ENCODE peak calls at places on chromosomes 7 and 10, in four cellular contexts. R is body of pancreas, Q is vagina, O is stomach. L is an unnamed sample. For H3K9me3 and H3K4me1, the result is how much of the 10 kb centered on the place peaks cover.

GRCh38 chr10:110833234-110833940 is 38.3 kb upstream of the PDCD4 start:
- DNase-seq in O (peak), R (peak), Q (no peak), L (no peak)

GRCh38 chr10:52674474-52674873 is 98.1 kb downstream of the MBL2 start:
- DNase-seq in O (no peak), R (no peak), Q (no peak), L (no peak)

GRCh38 chr7:66522518-66522917 is 106.2 kb upstream of the KCTD7 start:
- DNase-seq in O (no peak), R (no peak), Q (no peak), L (no peak)

GRCh38 chr10:8004469-8005000 is 50.0 kb upstream of the GATA3 start:
- DNase-seq in R (no peak), O (no peak), Q (no peak), L (no peak)

GRCh38 chr10:114648368-114648767 is 9.7 kb downstream of the ABLIM1 start:
- DNase-seq in R (no peak), Q (no peak), O (no peak), L (no peak)

GRCh38 chr7:148693651-148694050 is 5.1 kb upstream of the CUL1 start:
- DNase-seq in R (no peak), Q (no peak), O (no peak), L (no peak)

GRCh38 chr10:76117949-76118348 is 686.5 kb downstream of the LRMDA start:
- DNase-seq in Q (no peak), O (no peak), R (no peak), L (no peak)

GRCh38 chr10:7196284-7196683 is 214.6 kb downstream of the SFMBT2 start:
- DNase-seq in R (no peak), O (no peak), Q (no peak), L (no peak)

GRCh38 chr7:40470111-40470736 is 335.4 kb downstream of the SUGCT start:
- DNase-seq in R (no peak), Q (no peak), O (no peak), L (no peak)

GRCh38 chr7:80082214-80082613 is 52.4 kb upstream of the GNAI1 start:
- DNase-seq in O (no peak), R (no peak), Q (no peak), L (no peak)

GRCh38 chr10:8056891-8057331 is 2.4 kb downstream of the GATA3 start:
- DNase-seq in O (no peak), Q (no peak), R (no peak), L (no peak)

GRCh38 chr10:102230264-102230860 is 4.3 kb downstream of the ELOVL3 start:
- DNase-seq in R (peak), O (peak), Q (no peak), L (no peak)

GRCh38 chr7:46315891-46316290 is 394.8 kb upstream of the IGFBP3 start:
- DNase-seq in O (no peak), Q (no peak), R (no peak), L (no peak)

GRCh38 chr10:50592961-50593418 is 30.8 kb downstream of the SGMS1 start:
- DNase-seq in R (no peak), O (no peak), Q (no peak), L (no peak)

GRCh38 chr10:12487366-12487765 is 138.0 kb downstream of the CAMK1D start:
- DNase-seq in R (no peak), Q (no peak), O (no peak), L (no peak)

GRCh38 chr10:8389630-8390029 is 335.1 kb downstream of the GATA3 start:
- DNase-seq in Q (no peak), O (no peak), R (no peak), L (no peak)

GRCh38 chr7:137879357-137880158 is 32.8 kb upstream of the DGKI start:
- DNase-seq in O (no peak), Q (no peak), R (no peak), L (peak)

GRCh38 chr7:123864012-123864411 is 19.0 kb downstream of the HYAL4 start:
- DNase-seq in Q (no peak), O (no peak), R (no peak), L (no peak)

GRCh38 chr7:105791926-105792325 is 84.5 kb downstream of the ATXN7L1 start:
- DNase-seq in Q (no peak), O (no peak), R (no peak), L (no peak)

GRCh38 chr7:21704362-21704761 is 161.5 kb downstream of the DNAH11 start:
- DNase-seq in R (no peak), Q (no peak), O (no peak), L (no peak)

GRCh38 chr10:86104156-86104555 is 262.4 kb downstream of the GRID1 start:
- DNase-seq in O (no peak), Q (peak), R (no peak), L (no peak)

GRCh38 chr10:33982995-33983394 is 648.5 kb upstream of the NRP1 start:
- DNase-seq in Q (no peak), O (no peak), R (no peak), L (no peak)

GRCh38 chr10:91782539-91782938 is 15.7 kb upstream of the TNKS2 start:
- DNase-seq in Q (no peak), R (no peak), O (no peak), L (no peak)

GRCh38 chr10:75375828-75376227 is 25.7 kb downstream of the ZNF503 start:
- DNase-seq in R (no peak), O (no peak), Q (no peak), L (no peak)

GRCh38 chr7:34108150-34108549 is 202.8 kb downstream of the BMPER start:
- DNase-seq in O (no peak), R (no peak), Q (no peak), L (no peak)

GRCh38 chr7:129952164-129952652 is 552 bp downstream of the UBE2H start:
- DNase-seq in Q (no peak), R (peak), O (peak), L (no peak)

GRCh38 chr7:3028071-3028766 is 15.4 kb downstream of the CARD11 start:
- DNase-seq in O (peak), R (peak), Q (no peak), L (no peak)

GRCh38 chr7:150594817-150595216 is 27.6 kb downstream of the GIMAP4 start:
- DNase-seq in Q (no peak), O (no peak), R (no peak), L (no peak)

GRCh38 chr7:150595361-150595760 is 28.2 kb downstream of the GIMAP4 start:
- DNase-seq in Q (no peak), R (no peak), O (no peak), L (no peak)
- H3K9me3 ChIP-seq in Q (under half), R (under half), O (under half), L (under half)

DNA sequence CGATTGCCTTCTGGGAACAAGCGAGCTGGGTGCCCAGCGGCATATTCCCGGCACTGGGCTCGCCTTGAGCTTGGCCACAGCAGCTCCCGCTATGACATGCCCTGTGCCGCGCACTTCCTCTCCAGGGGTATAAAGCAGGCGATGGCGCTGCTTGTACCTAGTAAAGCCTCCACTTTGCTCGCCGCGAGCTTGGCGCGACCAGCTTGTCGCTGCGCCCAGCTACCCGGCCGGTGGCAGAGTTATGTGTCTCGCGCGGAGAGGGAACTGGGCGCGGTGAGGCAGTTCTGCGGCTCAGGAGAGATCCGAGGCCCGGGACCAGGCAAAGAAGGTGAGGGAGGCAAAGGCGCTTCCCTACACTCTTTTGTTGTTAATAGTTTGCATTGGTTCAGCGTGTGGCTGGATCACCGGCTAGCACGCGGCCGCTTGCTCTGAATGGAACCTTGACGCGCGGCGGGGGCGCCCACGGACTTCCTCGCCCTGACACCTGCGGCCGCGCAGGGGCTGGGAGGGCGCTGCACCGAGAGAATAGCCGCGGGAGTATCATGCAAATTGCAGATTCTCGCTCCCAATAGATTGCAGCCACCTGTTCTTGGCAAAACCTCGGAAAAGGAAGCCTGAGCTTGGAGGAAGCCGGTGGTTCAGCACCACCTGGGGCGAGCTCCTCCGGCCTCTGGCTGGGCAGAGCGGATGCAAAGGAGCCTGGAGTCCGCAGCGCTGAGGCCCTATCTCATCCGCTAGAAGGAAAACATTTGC is 3.0 kb upstream of the BUB3 start:
- DNase-seq in R (no peak), O (no peak), Q (no peak), L (no peak)
- H3K4me1 ChIP-seq in R (half or more), O (half or more), Q (half or more), L (under half)

DNA sequence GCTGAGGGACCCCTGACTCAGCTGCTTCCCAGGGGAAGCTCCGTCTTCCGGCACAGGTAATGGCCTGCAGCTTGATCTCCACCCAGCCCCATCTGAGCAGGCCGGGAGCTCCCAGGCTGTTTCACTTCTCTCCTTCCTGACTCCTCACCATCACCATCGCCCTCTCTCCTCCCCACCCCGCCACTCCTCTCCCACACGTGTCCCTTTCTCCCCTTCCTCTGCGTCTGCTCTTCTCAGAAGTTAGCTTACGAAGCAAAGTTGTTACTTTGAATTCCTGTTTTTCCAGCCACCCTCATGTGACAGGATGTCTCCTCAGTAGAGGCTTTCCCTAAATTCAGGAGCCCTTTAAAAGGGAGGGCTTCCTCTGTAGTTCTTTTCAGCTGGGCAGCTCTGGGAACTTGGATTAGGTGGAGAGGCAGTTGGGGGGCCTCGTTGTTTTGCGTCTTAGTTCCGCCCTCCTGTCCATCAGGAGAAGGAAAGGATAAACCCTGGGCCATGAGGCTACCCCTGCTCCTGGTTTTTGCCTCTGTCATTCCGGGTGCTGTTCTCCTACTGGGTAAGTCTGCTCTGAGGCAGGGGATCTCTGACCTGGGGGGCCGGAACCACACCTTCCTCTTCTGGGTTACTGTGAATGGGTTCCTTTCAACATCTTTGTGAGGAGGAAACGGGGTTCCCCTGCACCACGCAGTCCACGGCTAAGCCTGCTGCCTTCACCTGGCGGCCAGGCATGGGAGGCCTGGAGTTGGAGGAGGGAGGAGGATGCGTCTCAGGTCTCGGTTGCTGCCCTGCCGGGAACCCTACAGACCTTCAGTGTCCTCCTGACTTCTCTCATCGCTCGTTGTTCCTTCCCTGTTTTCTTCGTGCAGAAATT is at the start of gene MRC1:
- DNase-seq in R (no peak), O (no peak), Q (no peak), L (no peak)
- H3K27ac ChIP-seq in R (no peak), O (no peak), Q (no peak), L (no peak)

GRCh38 chr7:158244430-158244829 is 343.2 kb downstream of the PTPRN2 start:
- DNase-seq in O (no peak), Q (no peak), R (no peak), L (no peak)

GRCh38 chr7:158244873-158245723 is 342.5 kb downstream of the PTPRN2 start:
- DNase-seq in O (peak), R (no peak), Q (peak), L (no peak)

GRCh38 chr7:158246960-158247673 is 340.5 kb downstream of the PTPRN2 start:
- DNase-seq in R (no peak), O (peak), Q (peak), L (no peak)

GRCh38 chr7:158246272-158246959 is 341.2 kb downstream of the PTPRN2 start:
- DNase-seq in Q (peak), O (peak), R (no peak), L (no peak)

DNA sequence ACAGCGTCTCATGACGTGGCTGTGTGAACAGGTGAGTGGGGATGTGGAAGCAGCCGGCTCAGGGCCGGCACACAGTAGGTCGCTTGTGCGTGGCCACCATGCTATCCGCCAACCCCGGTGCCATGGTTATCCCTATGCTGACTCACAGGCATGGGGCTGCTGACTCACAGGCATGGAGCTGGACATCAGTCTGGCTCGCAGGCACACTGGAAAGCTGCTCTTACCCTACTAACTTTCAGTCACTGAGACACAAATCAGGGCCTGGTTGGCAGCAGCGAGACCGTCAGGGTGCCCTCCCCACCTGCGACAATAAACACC is 341.9 kb downstream of the PTPRN2 start:
- DNase-seq in O (peak), Q (no peak), R (no peak), L (no peak)
- H3K9me3 ChIP-seq in O (under half), Q (under half), R (under half), L (under half)

DNA sequence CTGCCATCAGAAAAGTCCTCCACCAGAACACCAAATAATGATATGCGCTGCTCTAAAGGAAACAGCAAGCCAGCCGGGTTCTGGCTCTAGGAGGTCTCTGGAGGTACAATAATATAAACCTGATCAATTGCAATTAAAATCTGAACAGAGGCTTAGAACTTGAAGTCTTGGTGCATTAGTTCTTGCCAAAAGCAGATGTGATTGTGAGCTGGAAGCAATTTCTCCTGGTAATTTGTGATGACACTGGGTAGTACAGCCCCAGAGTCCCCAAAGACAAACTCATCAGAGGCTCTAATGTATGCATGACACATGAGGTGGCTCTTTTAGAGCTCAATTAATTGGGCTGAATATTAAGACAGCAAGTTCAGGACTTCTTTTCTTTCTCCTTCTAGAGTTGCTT is 3.3 kb downstream of the ETV1 start:
- DNase-seq in Q (no peak), O (no peak), R (no peak), L (no peak)
- H3K4me1 ChIP-seq in Q (under half), O (under half), R (under half), L (under half)

DNA sequence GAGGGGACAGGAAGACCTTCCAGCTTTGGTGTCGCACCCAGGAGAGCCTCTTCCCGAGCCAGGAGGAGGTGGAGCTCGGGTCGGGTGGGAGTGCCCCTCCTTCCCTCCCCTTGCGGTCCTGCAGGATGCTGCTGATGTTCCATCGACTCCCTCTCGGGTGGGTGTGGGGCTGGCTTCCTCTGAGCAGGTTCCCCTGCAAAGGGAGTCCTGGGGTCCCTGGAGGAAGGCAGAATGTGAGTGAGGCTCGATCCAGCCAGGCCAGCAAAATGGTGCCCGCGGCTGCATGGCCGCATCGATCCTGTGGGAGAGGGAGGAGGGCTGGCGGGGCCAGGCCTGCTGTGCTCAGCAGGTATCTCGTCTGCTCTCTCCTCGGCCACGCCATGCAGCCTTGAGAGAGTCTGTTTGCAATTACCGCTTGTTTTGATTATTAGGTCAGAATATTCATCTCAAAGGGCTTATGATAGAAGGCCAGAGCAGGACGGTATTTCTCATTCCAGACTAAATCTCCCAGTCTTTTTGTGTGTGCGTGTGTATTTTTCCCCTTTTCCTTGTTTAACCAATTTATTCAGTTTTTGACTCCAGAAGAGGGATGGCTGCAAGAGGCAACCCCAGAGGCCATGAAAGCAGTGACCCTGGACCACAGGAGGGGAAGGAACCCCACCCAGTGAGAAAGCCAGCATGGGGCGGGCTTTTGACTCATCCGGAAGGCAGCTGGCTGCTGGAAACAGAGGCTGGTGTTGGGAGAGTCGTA is 137.3 kb upstream of the ZMIZ1 start:
- DNase-seq in O (peak), R (no peak), Q (peak), L (no peak)
- H3K27ac ChIP-seq in O (peak), R (no peak), Q (peak), L (no peak)

DNA sequence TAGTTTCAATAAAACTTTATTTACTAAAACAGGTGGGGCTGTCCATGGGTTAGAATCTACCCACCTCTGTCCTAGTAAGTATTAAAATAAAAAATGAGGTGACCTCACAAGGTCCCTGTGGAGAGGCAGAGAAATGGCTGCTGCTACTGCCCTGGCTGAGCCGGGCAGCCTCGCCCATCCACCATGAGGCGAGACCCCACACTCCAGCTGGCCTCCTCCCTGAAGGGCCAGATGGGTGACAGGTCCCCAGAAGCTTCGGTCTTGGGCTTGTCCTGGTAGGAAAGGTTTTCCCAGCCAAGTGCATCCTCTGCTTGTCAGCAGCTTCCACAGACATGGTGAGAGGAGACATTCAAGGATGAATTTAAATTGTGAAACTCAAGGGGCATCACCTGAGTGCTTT is 565.8 kb downstream of the PTPRN2 start:
- DNase-seq in O (peak), R (no peak), Q (no peak), L (no peak)
- H3K9me3 ChIP-seq in O (under half), R (under half), Q (under half), L (under half)